ENCODE peak calls at places on chromosomes 12 and 14, in four cellular contexts. One of them, this sample, is unnamed.

GRCh38 chr12:92596388-92596787 is 106.4 kb upstream of the PLEKHG7 start:
- DNase-seq in lower leg skin: no peak
- DNase-seq in foreskin fibroblast: peak; percentile 75
- DNase-seq in AG04450: peak; percentile 30
- DNase-seq in this sample: no peak

GRCh38 chr12:4037747-4038312 is 164.6 kb upstream of the PARP11 start:
- DNase-seq in lower leg skin: peak; percentile 27
- DNase-seq in foreskin fibroblast: peak; percentile 75
- DNase-seq in AG04450: no peak
- DNase-seq in this sample: no peak

GRCh38 chr12:42141981-42142606 is 2.6 kb downstream of the GXYLT1 start:
- DNase-seq in lower leg skin: no peak
- DNase-seq in foreskin fibroblast: no peak
- DNase-seq in AG04450: no peak
- DNase-seq in this sample: no peak

GRCh38 chr14:31229638-31230229 is 22.1 kb upstream of the HECTD1 start:
- DNase-seq in lower leg skin: peak; percentile 90
- DNase-seq in foreskin fibroblast: peak; percentile 96
- DNase-seq in AG04450: peak; percentile 88
- DNase-seq in this sample: peak; percentile 77

GRCh38 chr14:81243499-81243898 is 22.7 kb upstream of the GTF2A1 start:
- DNase-seq in lower leg skin: no peak
- DNase-seq in foreskin fibroblast: no peak
- DNase-seq in AG04450: no peak
- DNase-seq in this sample: no peak

GRCh38 chr12:40281791-40282364 is 57.1 kb downstream of the LRRK2 start:
- DNase-seq in lower leg skin: no peak
- DNase-seq in foreskin fibroblast: no peak
- DNase-seq in AG04450: no peak
- DNase-seq in this sample: no peak

GRCh38 chr12:104602901-104603300 is 146.2 kb downstream of the CHST11 start:
- DNase-seq in lower leg skin: no peak
- DNase-seq in foreskin fibroblast: peak; percentile 30
- DNase-seq in AG04450: no peak
- DNase-seq in this sample: no peak

GRCh38 chr12:47742253-47742825 is 16.3 kb downstream of the RAPGEF3 start:
- DNase-seq in lower leg skin: peak; percentile 49
- DNase-seq in foreskin fibroblast: peak; percentile 58
- DNase-seq in AG04450: no peak
- DNase-seq in this sample: no peak

GRCh38 chr12:89098390-89099102 is 253.8 kb downstream of the DUSP6 start:
- DNase-seq in lower leg skin: no peak
- DNase-seq in foreskin fibroblast: peak; percentile 36
- DNase-seq in AG04450: no peak
- DNase-seq in this sample: no peak

GRCh38 chr14:86296173-86296572 is 766.2 kb downstream of the FLRT2 start:
- DNase-seq in lower leg skin: no peak
- DNase-seq in foreskin fibroblast: peak; percentile 53
- DNase-seq in AG04450: peak; percentile 39
- DNase-seq in this sample: peak; percentile 83

GRCh38 chr12:30296486-30296885 is 399.2 kb downstream of the IPO8 start:
- DNase-seq in lower leg skin: no peak
- DNase-seq in foreskin fibroblast: no peak
- DNase-seq in AG04450: no peak
- DNase-seq in this sample: no peak

GRCh38 chr12:2113501-2113912 is 60.7 kb downstream of the CACNA1C start:
- DNase-seq in lower leg skin: no peak
- DNase-seq in foreskin fibroblast: no peak
- DNase-seq in AG04450: no peak
- DNase-seq in this sample: no peak

GRCh38 chr12:81778719-81779118 is 19.6 kb upstream of the PPFIA2 start:
- DNase-seq in lower leg skin: no peak
- DNase-seq in foreskin fibroblast: no peak
- DNase-seq in AG04450: no peak
- DNase-seq in this sample: no peak

GRCh38 chr12:22064968-22065367 is 18.9 kb downstream of the CMAS start:
- DNase-seq in lower leg skin: no peak
- DNase-seq in foreskin fibroblast: no peak
- DNase-seq in AG04450: no peak
- DNase-seq in this sample: no peak

GRCh38 chr12:55822228-55822627 is 4.4 kb downstream of the ORMDL2 start:
- DNase-seq in lower leg skin: no peak
- DNase-seq in foreskin fibroblast: peak; percentile 55
- DNase-seq in AG04450: no peak
- DNase-seq in this sample: no peak

GRCh38 chr12:82781288-82782078 is 94.8 kb downstream of the TMTC2 start:
- DNase-seq in lower leg skin: no peak
- DNase-seq in foreskin fibroblast: no peak
- DNase-seq in AG04450: no peak
- DNase-seq in this sample: no peak

GRCh38 chr12:48352157-48352775 is 1.5 kb upstream of the ZNF641 start:
- DNase-seq in lower leg skin: no peak
- DNase-seq in foreskin fibroblast: no peak
- DNase-seq in AG04450: no peak
- DNase-seq in this sample: no peak

GRCh38 chr12:95130096-95130495 is 56.7 kb upstream of the NR2C1 start:
- DNase-seq in lower leg skin: no peak
- DNase-seq in foreskin fibroblast: no peak
- DNase-seq in AG04450: no peak
- DNase-seq in this sample: no peak

GRCh38 chr12:57837779-57838562 is 8.6 kb downstream of the CTDSP2 start:
- DNase-seq in lower leg skin: no peak
- DNase-seq in foreskin fibroblast: peak; percentile 93
- DNase-seq in AG04450: no peak
- DNase-seq in this sample: no peak
- H3K4me3 ChIP-seq in lower leg skin: no peak overlapping the region
- H3K4me3 ChIP-seq in foreskin fibroblast: peak overlapping the region; percentile 10
- H3K4me3 ChIP-seq in AG04450: peak overlapping the region; percentile 5
- H3K4me3 ChIP-seq in this sample: peak overlapping the region; percentile 12

GRCh38 chr14:94636744-94637412 is 24.7 kb downstream of the SERPINA3 start:
- DNase-seq in lower leg skin: no peak
- DNase-seq in foreskin fibroblast: peak; percentile 17
- DNase-seq in AG04450: no peak
- DNase-seq in this sample: no peak
- TF ChIP-seq CTCF in lower leg skin: no peak
- TF ChIP-seq CTCF in foreskin fibroblast: no peak
- TF ChIP-seq CTCF in AG04450: peak; percentile 17
- TF ChIP-seq CTCF in this sample: no peak

DNA sequence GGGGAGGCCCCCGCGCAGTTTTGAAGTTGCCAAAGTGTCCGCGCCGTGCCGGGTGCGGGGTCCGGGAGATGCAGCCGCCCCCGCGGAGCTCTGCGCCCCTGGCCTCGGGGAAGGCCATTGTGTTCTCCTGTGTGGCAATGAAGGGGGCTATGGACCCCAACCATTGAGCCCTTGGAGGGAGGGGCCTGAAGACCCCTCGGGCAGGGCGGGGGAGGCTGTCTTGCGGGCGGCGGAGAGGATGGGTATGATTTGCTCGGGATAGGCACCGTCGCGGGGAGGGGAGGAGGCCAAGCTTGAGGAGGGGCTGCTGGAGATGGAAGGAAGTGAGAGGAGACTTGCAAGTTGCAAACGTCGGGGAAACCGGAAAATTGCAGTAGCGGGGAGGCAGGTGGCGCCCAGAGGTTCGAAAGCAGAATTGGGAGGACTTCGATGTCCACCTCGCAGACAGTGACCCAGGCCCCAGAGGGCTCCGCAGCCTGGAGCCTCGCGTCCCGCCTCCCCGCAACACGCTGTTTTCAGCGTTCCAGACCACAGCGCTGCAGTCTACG is 25.4 kb downstream of the BCL11B start:
- DNase-seq in lower leg skin: no peak
- DNase-seq in foreskin fibroblast: no peak
- DNase-seq in AG04450: no peak
- DNase-seq in this sample: no peak
- H3K4me3 ChIP-seq in lower leg skin: no peak overlapping the region
- H3K4me3 ChIP-seq in foreskin fibroblast: no peak overlapping the region
- H3K4me3 ChIP-seq in AG04450: no peak overlapping the region
- H3K4me3 ChIP-seq in this sample: no peak overlapping the region

GRCh38 chr14:38404100-38404541 is 148.2 kb upstream of the CLEC14A start:
- DNase-seq in lower leg skin: no peak
- DNase-seq in foreskin fibroblast: peak; percentile 82
- DNase-seq in AG04450: peak; percentile 46
- DNase-seq in this sample: peak; percentile 81

GRCh38 chr14:38400751-38401150 is 144.9 kb upstream of the CLEC14A start:
- DNase-seq in lower leg skin: no peak
- DNase-seq in foreskin fibroblast: no peak
- DNase-seq in AG04450: no peak
- DNase-seq in this sample: no peak

GRCh38 chr14:38409081-38409705 is 153.3 kb upstream of the CLEC14A start:
- DNase-seq in lower leg skin: no peak
- DNase-seq in foreskin fibroblast: peak; percentile 55
- DNase-seq in AG04450: no peak
- DNase-seq in this sample: no peak

GRCh38 chr14:38405851-38406630 is 150.1 kb upstream of the CLEC14A start:
- DNase-seq in lower leg skin: no peak
- DNase-seq in foreskin fibroblast: peak; percentile 72
- DNase-seq in AG04450: no peak
- DNase-seq in this sample: peak; percentile 87

DNA sequence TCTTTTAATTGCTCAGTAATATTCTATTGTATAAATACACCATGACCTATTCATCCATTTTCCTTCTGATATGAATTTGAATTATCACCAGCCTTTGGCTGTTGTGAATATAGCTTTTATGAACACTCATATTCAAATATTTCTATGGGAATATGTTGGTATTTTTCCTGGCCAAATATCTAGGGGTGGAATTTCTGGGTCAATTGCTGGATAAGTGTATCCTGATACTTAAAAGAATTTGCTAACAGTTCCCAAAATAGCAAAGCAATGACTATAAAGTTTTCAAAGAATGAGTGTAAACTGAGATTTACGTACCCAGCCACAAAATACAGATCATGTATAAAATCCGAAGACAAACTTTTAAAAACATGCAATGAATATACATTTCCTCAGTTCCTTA is 148.7 kb upstream of the CLEC14A start:
- DNase-seq in lower leg skin: no peak
- DNase-seq in foreskin fibroblast: peak; percentile 57
- DNase-seq in AG04450: no peak
- DNase-seq in this sample: no peak
- TF ChIP-seq CTCF in lower leg skin: no peak
- TF ChIP-seq CTCF in foreskin fibroblast: no peak
- TF ChIP-seq CTCF in AG04450: no peak
- TF ChIP-seq CTCF in this sample: no peak

GRCh38 chr12:11657511-11657910 is 8.0 kb downstream of the ETV6 start:
- DNase-seq in lower leg skin: no peak
- DNase-seq in foreskin fibroblast: peak; percentile 13
- DNase-seq in AG04450: no peak
- DNase-seq in this sample: no peak
- H3K4me3 ChIP-seq in lower leg skin: no peak overlapping the region
- H3K4me3 ChIP-seq in foreskin fibroblast: no peak overlapping the region
- H3K4me3 ChIP-seq in AG04450: no peak overlapping the region
- H3K4me3 ChIP-seq in this sample: no peak overlapping the region

GRCh38 chr12:113987261-113988063 is 21.3 kb upstream of the RBM19 start:
- DNase-seq in lower leg skin: no peak
- DNase-seq in foreskin fibroblast: no peak
- DNase-seq in AG04450: no peak
- DNase-seq in this sample: no peak
- TF ChIP-seq CTCF in lower leg skin: no peak
- TF ChIP-seq CTCF in foreskin fibroblast: no peak
- TF ChIP-seq CTCF in AG04450: no peak
- TF ChIP-seq CTCF in this sample: no peak

GRCh38 chr12:642633-643477 is 20.4 kb downstream of the NINJ2 start:
- DNase-seq in lower leg skin: peak; percentile 65
- DNase-seq in foreskin fibroblast: peak; percentile 81
- DNase-seq in AG04450: no peak
- DNase-seq in this sample: no peak
- H3K4me3 ChIP-seq in lower leg skin: peak overlapping the region; percentile 41
- H3K4me3 ChIP-seq in foreskin fibroblast: peak overlapping the region; percentile 57
- H3K4me3 ChIP-seq in AG04450: peak overlapping the region; percentile 58
- H3K4me3 ChIP-seq in this sample: peak overlapping the region; percentile 60

GRCh38 chr12:109763201-109763841 is 49.7 kb downstream of the FAM222A start:
- DNase-seq in lower leg skin: no peak
- DNase-seq in foreskin fibroblast: peak; percentile 74
- DNase-seq in AG04450: no peak
- DNase-seq in this sample: no peak

GRCh38 chr12:109762071-109762672 is 48.5 kb downstream of the FAM222A start:
- DNase-seq in lower leg skin: no peak
- DNase-seq in foreskin fibroblast: no peak
- DNase-seq in AG04450: no peak
- DNase-seq in this sample: no peak

GRCh38 chr12:109764123-109764522 is 50.5 kb downstream of the FAM222A start:
- DNase-seq in lower leg skin: no peak
- DNase-seq in foreskin fibroblast: no peak
- DNase-seq in AG04450: no peak
- DNase-seq in this sample: no peak

GRCh38 chr12:109761631-109761950 is 48.0 kb downstream of the FAM222A start:
- DNase-seq in lower leg skin: no peak
- DNase-seq in foreskin fibroblast: no peak
- DNase-seq in AG04450: no peak
- DNase-seq in this sample: no peak

DNA sequence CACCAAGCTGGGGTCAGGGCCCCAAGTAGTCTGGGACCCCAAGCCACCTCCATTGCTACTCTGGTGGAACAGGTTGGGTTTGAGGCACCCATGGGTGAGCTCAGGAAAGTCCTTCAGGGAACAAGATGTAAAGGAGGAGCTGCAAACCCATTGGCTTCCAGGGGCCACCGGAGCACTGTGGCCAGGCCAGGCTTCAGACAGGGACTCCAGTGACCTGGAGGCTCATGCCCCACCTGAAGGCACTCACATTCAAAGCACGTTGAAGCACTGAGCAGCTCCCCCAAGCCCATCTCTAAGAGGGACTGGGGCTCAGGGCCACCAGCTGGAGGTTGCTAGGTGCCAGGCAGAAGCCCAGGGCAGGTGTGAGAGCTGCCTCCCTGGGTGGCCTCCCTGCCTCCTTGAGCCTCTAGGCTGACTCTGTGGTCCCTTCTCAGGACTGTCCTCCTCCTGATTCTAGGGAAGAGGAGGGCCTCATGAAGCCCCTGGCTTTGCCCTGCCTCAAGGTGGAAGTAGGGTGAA is 49.1 kb downstream of the FAM222A start:
- DNase-seq in lower leg skin: no peak
- DNase-seq in foreskin fibroblast: no peak
- DNase-seq in AG04450: no peak
- DNase-seq in this sample: no peak
- TF ChIP-seq CTCF in lower leg skin: no peak
- TF ChIP-seq CTCF in foreskin fibroblast: no peak
- TF ChIP-seq CTCF in AG04450: no peak
- TF ChIP-seq CTCF in this sample: no peak

This sample was measured in AG04449.